ENCODE peak calls at places on chromosomes 5 and 9, in four cellular contexts. One of them, this sample, is unnamed.
A peak's percentile ranks its signal among the peaks of the same experiment; 100 is the strongest.

GRCh38 chr5:42520957-42521356 is 97.7 kb downstream of the GHR start:
- DNase-seq in breast epithelium: no peak
- DNase-seq in WERI-Rb-1: no peak
- DNase-seq in IMR-90: no peak
- DNase-seq in this sample: no peak

GRCh38 chr5:35810561-35810960 is 46.1 kb upstream of the IL7R start:
- DNase-seq in IMR-90: no peak
- DNase-seq in WERI-Rb-1: no peak
- DNase-seq in breast epithelium: no peak
- DNase-seq in this sample: no peak

GRCh38 chr5:74579215-74579614 is 61.3 kb downstream of the ENC1 start:
- DNase-seq in IMR-90: no peak
- DNase-seq in breast epithelium: no peak
- DNase-seq in WERI-Rb-1: no peak
- DNase-seq in this sample: no peak

GRCh38 chr5:140148508-140148907 is 22.8 kb downstream of the IGIP start:
- DNase-seq in breast epithelium: no peak
- DNase-seq in IMR-90: no peak
- DNase-seq in WERI-Rb-1: peak; percentile 48
- DNase-seq in this sample: no peak

GRCh38 chr9:80787636-80788035 is 901.7 kb downstream of the TLE1 start:
- DNase-seq in IMR-90: no peak
- DNase-seq in WERI-Rb-1: no peak
- DNase-seq in breast epithelium: no peak
- DNase-seq in this sample: no peak

GRCh38 chr5:33650911-33651310 is 210.1 kb downstream of the TARS1 start:
- DNase-seq in breast epithelium: no peak
- DNase-seq in IMR-90: peak; percentile 5
- DNase-seq in WERI-Rb-1: no peak
- DNase-seq in this sample: no peak

GRCh38 chr9:81499021-81499454 is 190.3 kb downstream of the TLE1 start:
- DNase-seq in WERI-Rb-1: no peak
- DNase-seq in IMR-90: peak; percentile 85
- DNase-seq in breast epithelium: peak; percentile 34
- DNase-seq in this sample: peak; percentile 10

GRCh38 chr5:175109058-175109755 is 334.8 kb downstream of the DRD1 start:
- DNase-seq in WERI-Rb-1: no peak
- DNase-seq in breast epithelium: no peak
- DNase-seq in IMR-90: no peak
- DNase-seq in this sample: no peak

GRCh38 chr9:32705059-32705458 is 69.6 kb upstream of the TAF1L start:
- DNase-seq in breast epithelium: no peak
- DNase-seq in IMR-90: peak; percentile 38
- DNase-seq in WERI-Rb-1: no peak
- DNase-seq in this sample: no peak

GRCh38 chr5:72363146-72363802 is 43.1 kb downstream of the PTCD2 start:
- DNase-seq in breast epithelium: no peak
- DNase-seq in WERI-Rb-1: no peak
- DNase-seq in IMR-90: peak; percentile 87
- DNase-seq in this sample: no peak

GRCh38 chr5:108639356-108639755 is 108.3 kb upstream of the FER start:
- DNase-seq in IMR-90: no peak
- DNase-seq in WERI-Rb-1: no peak
- DNase-seq in breast epithelium: no peak
- DNase-seq in this sample: no peak

GRCh38 chr5:127296321-127296720 is 5.7 kb downstream of the MEGF10 start:
- DNase-seq in breast epithelium: no peak
- DNase-seq in IMR-90: peak; percentile 45
- DNase-seq in WERI-Rb-1: no peak
- DNase-seq in this sample: no peak

GRCh38 chr9:130867556-130867955 is 29.1 kb downstream of the QRFP start:
- DNase-seq in breast epithelium: no peak
- DNase-seq in IMR-90: no peak
- DNase-seq in WERI-Rb-1: no peak
- DNase-seq in this sample: no peak

GRCh38 chr5:156201793-156202388 is 125.1 kb upstream of the SGCD start:
- DNase-seq in breast epithelium: no peak
- DNase-seq in WERI-Rb-1: no peak
- DNase-seq in IMR-90: peak; percentile 83
- DNase-seq in this sample: no peak

GRCh38 chr9:130680836-130681768 is 12.5 kb upstream of the EXOSC2 start:
- DNase-seq in IMR-90: peak; percentile 88
- DNase-seq in breast epithelium: peak; percentile 50
- DNase-seq in WERI-Rb-1: peak; percentile 94
- DNase-seq in this sample: peak; percentile 56

GRCh38 chr5:77087484-77088291 is 603 bp upstream of the ZBED3 start:
- DNase-seq in IMR-90: peak; percentile 5
- DNase-seq in breast epithelium: no peak
- DNase-seq in WERI-Rb-1: no peak
- DNase-seq in this sample: peak; percentile 27

GRCh38 chr5:65062684-65063083 is 294.0 kb downstream of the CWC27 start:
- DNase-seq in IMR-90: peak; percentile 94
- DNase-seq in WERI-Rb-1: peak; percentile 17
- DNase-seq in breast epithelium: no peak
- DNase-seq in this sample: peak; percentile 65

GRCh38 chr9:16136961-16137360 is 584.1 kb downstream of the CCDC171 start:
- DNase-seq in WERI-Rb-1: peak; percentile 80
- DNase-seq in breast epithelium: no peak
- DNase-seq in IMR-90: peak; percentile 79
- DNase-seq in this sample: peak; percentile 20

GRCh38 chr9:121678501-121679022 is 27.1 kb downstream of the DAB2IP start:
- DNase-seq in WERI-Rb-1: no peak
- DNase-seq in IMR-90: no peak
- DNase-seq in breast epithelium: no peak
- DNase-seq in this sample: no peak

GRCh38 chr5:95620870-95621838 is 1.3 kb downstream of the GPR150 start:
- DNase-seq in IMR-90: no peak
- DNase-seq in breast epithelium: no peak
- DNase-seq in WERI-Rb-1: peak; percentile 74
- DNase-seq in this sample: no peak

GRCh38 chr5:60633336-60633735 is 66.6 kb downstream of the DEPDC1B start:
- DNase-seq in IMR-90: peak; percentile 87
- DNase-seq in breast epithelium: no peak
- DNase-seq in WERI-Rb-1: no peak
- DNase-seq in this sample: no peak

GRCh38 chr9:122134822-122135528 is 24.6 kb downstream of the NDUFA8 start:
- DNase-seq in breast epithelium: no peak
- DNase-seq in WERI-Rb-1: no peak
- DNase-seq in IMR-90: peak; percentile 23
- DNase-seq in this sample: no peak

GRCh38 chr5:36744678-36745659 is 131.6 kb upstream of the NIPBL start:
- DNase-seq in WERI-Rb-1: peak; percentile 85
- DNase-seq in breast epithelium: peak; percentile 92
- DNase-seq in IMR-90: peak; percentile 63
- DNase-seq in this sample: peak; percentile 60

GRCh38 chr5:177507165-177507564 is 2.5 kb downstream of the DOK3 start:
- DNase-seq in IMR-90: no peak
- DNase-seq in breast epithelium: no peak
- DNase-seq in WERI-Rb-1: no peak
- DNase-seq in this sample: no peak

GRCh38 chr9:136572003-136572595 is 26.3 kb upstream of the NOTCH1 start:
- DNase-seq in breast epithelium: no peak
- DNase-seq in IMR-90: peak; percentile 77
- DNase-seq in WERI-Rb-1: no peak
- DNase-seq in this sample: peak; percentile 73

GRCh38 chr9:132873403-132873802 is 4.7 kb downstream of the AK8 start:
- DNase-seq in IMR-90: no peak
- DNase-seq in WERI-Rb-1: no peak
- DNase-seq in breast epithelium: no peak
- DNase-seq in this sample: no peak

GRCh38 chr5:119570935-119571334 is 58.4 kb upstream of the FAM170A start:
- DNase-seq in WERI-Rb-1: no peak
- DNase-seq in IMR-90: no peak
- DNase-seq in breast epithelium: no peak
- DNase-seq in this sample: no peak

GRCh38 chr9:72442212-72442607 is 77.2 kb upstream of the ZFAND5 start:
- DNase-seq in WERI-Rb-1: no peak
- DNase-seq in IMR-90: peak; percentile 88
- DNase-seq in breast epithelium: no peak
- DNase-seq in this sample: no peak

GRCh38 chr5:151745071-151745705 is 13.2 kb downstream of the ATOX1 start:
- DNase-seq in WERI-Rb-1: no peak
- DNase-seq in breast epithelium: peak; percentile 87
- DNase-seq in IMR-90: peak; percentile 81
- DNase-seq in this sample: no peak

GRCh38 chr5:16574789-16575785 is 41.7 kb downstream of the RETREG1 start:
- DNase-seq in IMR-90: peak; percentile 89
- DNase-seq in breast epithelium: peak; percentile 76
- DNase-seq in WERI-Rb-1: no peak
- DNase-seq in this sample: peak; percentile 48

GRCh38 chr5:38016835-38017234 is 177.0 kb upstream of the GDNF start:
- DNase-seq in breast epithelium: no peak
- DNase-seq in IMR-90: no peak
- DNase-seq in WERI-Rb-1: no peak
- DNase-seq in this sample: no peak

DNA sequence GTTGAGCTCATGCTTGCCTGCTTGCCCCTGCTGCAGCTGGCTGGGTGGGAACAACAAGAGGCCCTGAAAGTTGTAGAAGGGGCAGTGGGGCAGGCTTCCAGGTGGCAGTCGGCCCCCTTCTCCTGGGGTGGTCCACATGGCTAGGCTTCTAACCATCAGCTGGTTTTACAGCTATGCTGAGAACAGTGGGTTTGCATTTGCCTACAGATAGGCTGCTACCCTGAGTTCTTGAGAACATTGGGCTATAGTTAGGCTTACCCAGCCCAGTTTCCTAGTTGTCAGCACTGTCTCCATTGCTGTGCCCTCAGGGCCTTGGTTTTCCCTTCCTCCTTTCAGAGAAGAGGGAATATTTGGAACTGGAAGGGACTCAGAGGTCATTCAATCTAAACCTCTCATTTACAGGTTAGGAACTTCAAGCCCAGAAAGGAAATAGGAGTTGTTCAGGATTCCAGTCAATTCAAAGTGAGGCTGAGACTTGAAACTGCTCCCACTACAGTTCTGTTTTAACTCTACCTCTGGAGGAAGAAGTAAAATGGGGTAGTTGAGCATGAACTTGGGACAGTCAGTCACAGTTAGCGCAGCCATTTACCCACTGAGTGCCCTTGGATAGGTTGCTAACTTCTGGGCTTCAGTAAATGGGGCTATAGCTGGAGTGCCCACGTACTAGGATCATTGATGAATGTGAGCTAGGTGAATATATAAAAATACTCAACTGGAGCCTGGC is 11.5 kb downstream of the LARP1 start:
- DNase-seq in WERI-Rb-1: no peak
- DNase-seq in breast epithelium: no peak
- DNase-seq in IMR-90: no peak
- DNase-seq in this sample: no peak
- TF ChIP-seq CTCF in WERI-Rb-1: no peak
- TF ChIP-seq CTCF in breast epithelium: no peak
- TF ChIP-seq CTCF in IMR-90: no peak
- TF ChIP-seq CTCF in this sample: no peak

GRCh38 chr5:14204785-14205321 is 61.7 kb downstream of the TRIO start:
- DNase-seq in IMR-90: peak; percentile 82
- DNase-seq in WERI-Rb-1: no peak
- DNase-seq in breast epithelium: peak; percentile 44
- DNase-seq in this sample: peak; percentile 30
- H3K4me3 ChIP-seq in IMR-90: no peak overlapping the region
- H3K4me3 ChIP-seq in WERI-Rb-1: no peak overlapping the region
- H3K4me3 ChIP-seq in breast epithelium: peak overlapping the region; percentile 5
- H3K4me3 ChIP-seq in this sample: no peak overlapping the region

DNA sequence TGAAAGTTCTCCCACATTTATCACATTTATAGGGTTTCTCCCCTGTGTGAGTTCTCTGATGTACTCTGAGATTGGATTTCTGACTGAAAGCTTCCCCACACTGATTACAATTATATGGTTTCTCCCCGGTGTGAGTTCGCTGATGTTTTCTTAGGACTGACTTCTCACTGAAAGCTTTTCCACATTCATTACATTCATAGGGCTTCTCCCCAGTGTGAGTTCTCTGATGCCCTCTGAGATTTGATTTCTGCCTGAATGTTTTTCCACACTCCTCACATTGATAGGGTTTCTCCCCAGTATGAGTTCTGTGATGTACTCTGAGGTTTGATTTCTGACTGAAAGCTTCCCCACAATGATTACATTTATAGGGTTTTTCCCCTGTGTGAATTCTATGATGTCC is 36.3 kb downstream of the ZNF782 start:
- DNase-seq in WERI-Rb-1: no peak
- DNase-seq in breast epithelium: no peak
- DNase-seq in IMR-90: no peak
- DNase-seq in this sample: no peak
- H3K9me3 ChIP-seq in WERI-Rb-1: peaks cover 51% of the 10 kb centered on the region
- H3K9me3 ChIP-seq in breast epithelium: peaks cover 98% of the 10 kb centered on the region
- H3K9me3 ChIP-seq in IMR-90: peaks cover 49% of the 10 kb centered on the region
- H3K9me3 ChIP-seq in this sample: peaks cover 42% of the 10 kb centered on the region

GRCh38 chr5:90803376-90803775 is 244.8 kb downstream of the ADGRV1 start:
- DNase-seq in breast epithelium: no peak
- DNase-seq in IMR-90: no peak
- DNase-seq in WERI-Rb-1: no peak
- DNase-seq in this sample: no peak

GRCh38 chr5:90807483-90807882 is 248.9 kb downstream of the ADGRV1 start:
- DNase-seq in IMR-90: no peak
- DNase-seq in WERI-Rb-1: no peak
- DNase-seq in breast epithelium: no peak
- DNase-seq in this sample: no peak

GRCh38 chr5:90803891-90804290 is 245.3 kb downstream of the ADGRV1 start:
- DNase-seq in WERI-Rb-1: no peak
- DNase-seq in breast epithelium: no peak
- DNase-seq in IMR-90: no peak
- DNase-seq in this sample: no peak

DNA sequence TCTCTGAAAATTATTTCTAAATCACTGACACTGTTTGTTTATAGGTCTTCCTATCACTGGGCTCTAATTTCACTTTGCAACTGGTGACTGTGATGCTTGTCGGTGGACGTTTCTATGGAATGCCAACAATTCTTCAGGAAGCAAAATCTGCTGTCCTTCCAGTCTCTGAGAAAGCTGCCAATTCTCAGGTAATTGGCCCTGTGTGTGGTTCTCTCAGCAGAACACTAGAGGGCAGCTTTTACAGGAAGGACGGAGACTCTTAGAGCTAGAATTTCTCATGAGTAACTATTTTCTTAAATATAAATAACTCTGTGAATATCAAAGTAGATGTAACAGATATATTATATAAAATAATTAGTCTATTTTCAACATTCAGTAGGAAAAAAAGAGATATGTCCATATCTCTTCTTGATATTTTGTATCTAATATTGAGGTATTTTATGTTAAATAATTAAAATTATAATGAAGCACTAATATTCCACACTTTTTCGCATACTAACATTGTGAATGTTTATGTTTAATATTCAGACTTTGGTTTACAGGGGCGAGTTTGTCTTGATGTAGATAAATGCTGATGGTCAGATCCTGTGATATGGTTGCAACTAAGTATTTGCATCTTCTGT is 244.2 kb downstream of the ADGRV1 start:
- DNase-seq in breast epithelium: no peak
- DNase-seq in WERI-Rb-1: peak; percentile 21
- DNase-seq in IMR-90: peak; percentile 32
- DNase-seq in this sample: peak; percentile 8
- TF ChIP-seq CTCF in breast epithelium: peak; percentile 32
- TF ChIP-seq CTCF in WERI-Rb-1: peak; percentile 52
- TF ChIP-seq CTCF in IMR-90: peak; percentile 61
- TF ChIP-seq CTCF in this sample: peak; percentile 56